ENCODE peak calls at places on chromosomes 1 and 21, in ten cellular contexts. I is kidney; G is fibroblast of pulmonary artery; H is amniotic epithelial cell; Q is activated CD4-positive, alpha-beta memory T cell treated with anti-CD3 and anti-CD28 coated beads, Interleukin-2, amount 10 ng/mL, durations not matched to agents 7 days and 5 days; V is chondrocyte; W is substantia nigra; Y is activated T-cell treated with anti-CD3 and anti-CD28 coated beads for 4 hours; D is fibroblast of lung; F is activated CD4-positive, alpha-beta T cell treated with anti-CD3 and anti-CD28 coated beads, Interleukin-2, amount 50 U/mL, for 24 hours. L is an unnamed sample.

GRCh38 chr1:51236548-51237312 is 657 bp downstream of the RNF11 start:
- DNase-seq in I (peak), G (peak), H (peak), Q (peak), V (no peak), W (peak), Y (peak), D (peak), F (peak), L (no peak)

GRCh38 chr1:38527373-38527966 is 332.1 kb downstream of the RRAGC start:
- DNase-seq in I (no peak), G (no peak), H (no peak), Q (peak), V (no peak), W (no peak), Y (peak), D (no peak), F (peak), L (no peak)

GRCh38 chr1:192802406-192802805 is 6.4 kb upstream of the RGS2 start:
- DNase-seq in I (no peak), G (no peak), H (peak), Q (no peak), V (no peak), W (no peak), Y (no peak), D (no peak), F (no peak), L (no peak)

GRCh38 chr1:7218210-7218832 is 433.1 kb downstream of the CAMTA1 start:
- DNase-seq in I (no peak), G (peak), H (peak), Q (peak), V (no peak), W (peak), Y (no peak), D (peak), F (peak), L (no peak)

GRCh38 chr21:33152228-33153130 is 77.3 kb upstream of the IFNAR2 start:
- DNase-seq in I (no peak), G (no peak), H (no peak), Q (no peak), V (no peak), W (peak), Y (no peak), D (no peak), F (no peak), L (no peak)

GRCh38 chr1:185426761-185427698 is 110.0 kb upstream of the IVNS1ABP start:
- DNase-seq in I (no peak), G (peak), H (no peak), Q (no peak), V (no peak), W (no peak), Y (no peak), D (no peak), F (no peak), L (no peak)

GRCh38 chr1:97567000-97567749 is 353.7 kb downstream of the DPYD start:
- DNase-seq in I (no peak), G (peak), H (peak), Q (no peak), V (no peak), W (no peak), Y (no peak), D (peak), F (no peak), L (no peak)

GRCh38 chr1:171807547-171807946 is 26.1 kb downstream of the METTL13 start:
- DNase-seq in I (no peak), G (no peak), H (no peak), Q (no peak), V (no peak), W (no peak), Y (no peak), D (no peak), F (no peak), L (no peak)

GRCh38 chr1:189859385-189859977 is 618.2 kb downstream of the BRINP3 start:
- DNase-seq in I (no peak), G (peak), H (peak), Q (peak), V (no peak), W (no peak), Y (no peak), D (no peak), F (no peak), L (no peak)

GRCh38 chr1:76657618-76658017 is 209.7 kb upstream of the ST6GALNAC5 start:
- DNase-seq in I (no peak), G (no peak), H (no peak), Q (no peak), V (no peak), W (no peak), Y (no peak), D (no peak), F (no peak), L (no peak)

GRCh38 chr1:23567996-23568607 is 8.8 kb upstream of the ID3 start:
- DNase-seq in I (peak), G (no peak), H (no peak), Q (no peak), V (no peak), W (peak), Y (no peak), D (no peak), F (no peak), L (no peak)

GRCh38 chr1:27342391-27342777 is 562 bp downstream of the SYTL1 start:
- DNase-seq in I (peak), G (no peak), H (no peak), Q (peak), V (no peak), W (no peak), Y (no peak), D (no peak), F (no peak), L (no peak)

GRCh38 chr21:37374026-37374425 is 7.5 kb downstream of the DYRK1A start:
- DNase-seq in I (no peak), G (peak), H (peak), Q (no peak), V (no peak), W (no peak), Y (no peak), D (peak), F (no peak), L (no peak)

GRCh38 chr1:225998560-225999226 is 450 bp downstream of the SDE2 start:
- DNase-seq in I (no peak), G (peak), H (peak), Q (no peak), V (no peak), W (no peak), Y (no peak), D (peak), F (no peak), L (no peak)

GRCh38 chr1:209736467-209737117 is 19.3 kb upstream of the TRAF3IP3 start:
- DNase-seq in I (no peak), G (no peak), H (no peak), Q (no peak), V (no peak), W (no peak), Y (no peak), D (no peak), F (no peak), L (no peak)

GRCh38 chr1:87243573-87243972 is 85.1 kb upstream of the LMO4 start:
- DNase-seq in I (no peak), G (peak), H (peak), Q (no peak), V (no peak), W (no peak), Y (no peak), D (peak), F (no peak), L (no peak)

GRCh38 chr1:117609471-117609911 is 3.6 kb downstream of the TENT5C start:
- DNase-seq in I (no peak), G (no peak), H (no peak), Q (no peak), V (no peak), W (no peak), Y (no peak), D (no peak), F (no peak), L (no peak)

GRCh38 chr1:84988588-84988987 is 8.3 kb downstream of the MCOLN2 start:
- DNase-seq in I (no peak), G (no peak), H (no peak), Q (peak), V (no peak), W (no peak), Y (no peak), D (no peak), F (no peak), L (no peak)

GRCh38 chr1:67532452-67533216 is 102.4 kb upstream of the SERBP1 start:
- DNase-seq in I (no peak), G (peak), H (peak), Q (no peak), V (no peak), W (peak), Y (no peak), D (peak), F (no peak), L (peak)

GRCh38 chr1:30513396-30514136 is 209.8 kb downstream of the MATN1 start:
- DNase-seq in I (no peak), G (no peak), H (no peak), Q (no peak), V (peak), W (no peak), Y (no peak), D (no peak), F (no peak), L (no peak)

GRCh38 chr1:236541710-236542109 is 17.9 kb downstream of the LGALS8 start:
- DNase-seq in I (no peak), G (no peak), H (peak), Q (no peak), V (no peak), W (no peak), Y (no peak), D (no peak), F (no peak), L (no peak)

GRCh38 chr1:195664628-195665027 is 943.6 kb downstream of the KCNT2 start:
- DNase-seq in I (no peak), G (peak), H (peak), Q (no peak), V (no peak), W (no peak), Y (no peak), D (peak), F (no peak), L (no peak)

GRCh38 chr1:228148196-228148861 is 1.4 kb upstream of the GJC2 start:
- DNase-seq in I (peak), G (peak), H (no peak), Q (no peak), V (no peak), W (no peak), Y (no peak), D (no peak), F (no peak), L (no peak)

GRCh38 chr1:102500795-102501194 is 504.1 kb upstream of the OLFM3 start:
- DNase-seq in I (no peak), G (no peak), H (no peak), Q (no peak), V (no peak), W (no peak), Y (no peak), D (no peak), F (no peak), L (no peak)

GRCh38 chr1:58548381-58548780 is 1.9 kb upstream of the OMA1 start:
- DNase-seq in I (no peak), G (peak), H (peak), Q (no peak), V (no peak), W (no peak), Y (no peak), D (no peak), F (no peak), L (no peak)

GRCh38 chr1:101769520-101769919 is 227.2 kb downstream of the OLFM3 start:
- DNase-seq in I (no peak), G (peak), H (no peak), Q (no peak), V (no peak), W (no peak), Y (no peak), D (no peak), F (no peak), L (no peak)

GRCh38 chr1:88462481-88463261 is 221.4 kb upstream of the PKN2 start:
- DNase-seq in I (peak), G (peak), H (peak), Q (no peak), V (peak), W (peak), Y (no peak), D (peak), F (no peak), L (no peak)

GRCh38 chr1:81432089-81432488 is 368.6 kb upstream of the ADGRL2 start:
- DNase-seq in I (no peak), G (peak), H (no peak), Q (no peak), V (no peak), W (no peak), Y (no peak), D (no peak), F (no peak), L (no peak)

GRCh38 chr1:212618466-212619210 is 10.1 kb downstream of the ATF3 start:
- DNase-seq in I (no peak), G (no peak), H (no peak), Q (no peak), V (no peak), W (no peak), Y (no peak), D (peak), F (no peak), L (no peak)

GRCh38 chr1:206754011-206754410 is 16.6 kb upstream of the IL19 start:
- DNase-seq in I (no peak), G (peak), H (peak), Q (no peak), V (no peak), W (no peak), Y (no peak), D (peak), F (no peak), L (no peak)

GRCh38 chr1:186925881-186926676 is 97.3 kb downstream of the PLA2G4A start:
- DNase-seq in I (no peak), G (peak), H (peak), Q (no peak), V (no peak), W (no peak), Y (no peak), D (no peak), F (no peak), L (no peak)

GRCh38 chr1:91706140-91706957 is 179.6 kb downstream of the TGFBR3 start:
- DNase-seq in I (no peak), G (no peak), H (no peak), Q (no peak), V (no peak), W (no peak), Y (no peak), D (no peak), F (no peak), L (no peak)

GRCh38 chr1:10378071-10378841 is 20.6 kb upstream of the PGD start:
- DNase-seq in I (peak), G (peak), H (peak), Q (no peak), V (no peak), W (peak), Y (no peak), D (peak), F (no peak), L (no peak)

GRCh38 chr1:114466334-114467014 is 44.5 kb downstream of the TRIM33 start:
- DNase-seq in I (no peak), G (no peak), H (peak), Q (no peak), V (no peak), W (no peak), Y (no peak), D (no peak), F (no peak), L (no peak)

L was measured in brain pericyte.